ENCODE peak calls at places on chromosome 2, in eight cellular contexts. One of them, this sample, is unnamed.

GRCh38 chr2:229873123-229873581 is 48.7 kb downstream of the TRIP12 start:
- DNase-seq in HT-29: no peak
- DNase-seq in GM13977: no peak
- DNase-seq in mesothelial cell of epicardium: no peak
- DNase-seq in stimulated activated CD4-positive, alpha-beta T cell treated with anti-CD3 and anti-CD28 coated beads, Interleukin-15, amount 100 ng/mL, for 24 hours: no peak
- DNase-seq in NCI-H2171 treated with DMSO at 0.1 percent for 48 hours: no peak
- DNase-seq in NCI-H748 treated with DMSO at 0.1 percent for 48 hours: no peak
- DNase-seq in lower leg skin: no peak
- DNase-seq in this sample: no peak

GRCh38 chr2:72927619-72928537 is 10.6 kb downstream of the EMX1 start:
- DNase-seq in GM13977: no peak
- DNase-seq in stimulated activated CD4-positive, alpha-beta T cell treated with anti-CD3 and anti-CD28 coated beads, Interleukin-15, amount 100 ng/mL, for 24 hours: no peak
- DNase-seq in mesothelial cell of epicardium: no peak
- DNase-seq in NCI-H2171 treated with DMSO at 0.1 percent for 48 hours: no peak
- DNase-seq in NCI-H748 treated with DMSO at 0.1 percent for 48 hours: no peak
- DNase-seq in HT-29: no peak
- DNase-seq in lower leg skin: peak
- DNase-seq in this sample: no peak

GRCh38 chr2:239952665-239953417 is 72.3 kb downstream of the NDUFA10 start:
- DNase-seq in lower leg skin: no peak
- DNase-seq in GM13977: no peak
- DNase-seq in mesothelial cell of epicardium: no peak
- DNase-seq in stimulated activated CD4-positive, alpha-beta T cell treated with anti-CD3 and anti-CD28 coated beads, Interleukin-15, amount 100 ng/mL, for 24 hours: no peak
- DNase-seq in HT-29: no peak
- DNase-seq in NCI-H748 treated with DMSO at 0.1 percent for 48 hours: no peak
- DNase-seq in NCI-H2171 treated with DMSO at 0.1 percent for 48 hours: no peak
- DNase-seq in this sample: no peak

GRCh38 chr2:46073540-46074018 is 223.6 kb upstream of the EPAS1 start:
- DNase-seq in GM13977: no peak
- DNase-seq in NCI-H2171 treated with DMSO at 0.1 percent for 48 hours: peak
- DNase-seq in HT-29: peak
- DNase-seq in mesothelial cell of epicardium: no peak
- DNase-seq in stimulated activated CD4-positive, alpha-beta T cell treated with anti-CD3 and anti-CD28 coated beads, Interleukin-15, amount 100 ng/mL, for 24 hours: no peak
- DNase-seq in lower leg skin: no peak
- DNase-seq in NCI-H748 treated with DMSO at 0.1 percent for 48 hours: no peak
- DNase-seq in this sample: peak

GRCh38 chr2:96415684-96416083 is 80.1 kb downstream of the NCAPH start:
- DNase-seq in NCI-H748 treated with DMSO at 0.1 percent for 48 hours: no peak
- DNase-seq in stimulated activated CD4-positive, alpha-beta T cell treated with anti-CD3 and anti-CD28 coated beads, Interleukin-15, amount 100 ng/mL, for 24 hours: no peak
- DNase-seq in NCI-H2171 treated with DMSO at 0.1 percent for 48 hours: no peak
- DNase-seq in lower leg skin: no peak
- DNase-seq in HT-29: no peak
- DNase-seq in mesothelial cell of epicardium: no peak
- DNase-seq in GM13977: no peak
- DNase-seq in this sample: no peak

GRCh38 chr2:64273524-64274398 is 129.5 kb upstream of the PELI1 start:
- DNase-seq in mesothelial cell of epicardium: no peak
- DNase-seq in NCI-H748 treated with DMSO at 0.1 percent for 48 hours: no peak
- DNase-seq in lower leg skin: peak
- DNase-seq in GM13977: no peak
- DNase-seq in NCI-H2171 treated with DMSO at 0.1 percent for 48 hours: no peak
- DNase-seq in stimulated activated CD4-positive, alpha-beta T cell treated with anti-CD3 and anti-CD28 coated beads, Interleukin-15, amount 100 ng/mL, for 24 hours: no peak
- DNase-seq in HT-29: peak
- DNase-seq in this sample: peak

GRCh38 chr2:43605851-43606250 is 10.0 kb upstream of the THADA start:
- DNase-seq in stimulated activated CD4-positive, alpha-beta T cell treated with anti-CD3 and anti-CD28 coated beads, Interleukin-15, amount 100 ng/mL, for 24 hours: no peak
- DNase-seq in mesothelial cell of epicardium: no peak
- DNase-seq in lower leg skin: no peak
- DNase-seq in NCI-H748 treated with DMSO at 0.1 percent for 48 hours: no peak
- DNase-seq in NCI-H2171 treated with DMSO at 0.1 percent for 48 hours: peak
- DNase-seq in GM13977: no peak
- DNase-seq in HT-29: no peak
- DNase-seq in this sample: no peak

GRCh38 chr2:179751184-179751809 is 110.1 kb downstream of the ZNF385B start:
- DNase-seq in mesothelial cell of epicardium: no peak
- DNase-seq in NCI-H748 treated with DMSO at 0.1 percent for 48 hours: peak
- DNase-seq in stimulated activated CD4-positive, alpha-beta T cell treated with anti-CD3 and anti-CD28 coated beads, Interleukin-15, amount 100 ng/mL, for 24 hours: no peak
- DNase-seq in lower leg skin: no peak
- DNase-seq in NCI-H2171 treated with DMSO at 0.1 percent for 48 hours: peak
- DNase-seq in GM13977: peak
- DNase-seq in HT-29: peak
- DNase-seq in this sample: peak

GRCh38 chr2:43459455-43459854 is 136.4 kb downstream of the THADA start:
- DNase-seq in lower leg skin: no peak
- DNase-seq in HT-29: no peak
- DNase-seq in stimulated activated CD4-positive, alpha-beta T cell treated with anti-CD3 and anti-CD28 coated beads, Interleukin-15, amount 100 ng/mL, for 24 hours: no peak
- DNase-seq in GM13977: no peak
- DNase-seq in NCI-H2171 treated with DMSO at 0.1 percent for 48 hours: no peak
- DNase-seq in mesothelial cell of epicardium: no peak
- DNase-seq in NCI-H748 treated with DMSO at 0.1 percent for 48 hours: no peak
- DNase-seq in this sample: peak

GRCh38 chr2:206480161-206480560 is 36.8 kb downstream of the ADAM23 start:
- DNase-seq in GM13977: no peak
- DNase-seq in stimulated activated CD4-positive, alpha-beta T cell treated with anti-CD3 and anti-CD28 coated beads, Interleukin-15, amount 100 ng/mL, for 24 hours: no peak
- DNase-seq in mesothelial cell of epicardium: no peak
- DNase-seq in NCI-H2171 treated with DMSO at 0.1 percent for 48 hours: peak
- DNase-seq in HT-29: no peak
- DNase-seq in NCI-H748 treated with DMSO at 0.1 percent for 48 hours: no peak
- DNase-seq in lower leg skin: no peak
- DNase-seq in this sample: no peak

GRCh38 chr2:880201-880970 is 70.3 kb upstream of the SNTG2 start:
- DNase-seq in GM13977: no peak
- DNase-seq in stimulated activated CD4-positive, alpha-beta T cell treated with anti-CD3 and anti-CD28 coated beads, Interleukin-15, amount 100 ng/mL, for 24 hours: no peak
- DNase-seq in HT-29: no peak
- DNase-seq in NCI-H2171 treated with DMSO at 0.1 percent for 48 hours: no peak
- DNase-seq in NCI-H748 treated with DMSO at 0.1 percent for 48 hours: no peak
- DNase-seq in mesothelial cell of epicardium: no peak
- DNase-seq in lower leg skin: peak
- DNase-seq in this sample: no peak

GRCh38 chr2:225434014-225434413 is 34.5 kb downstream of the NYAP2 start:
- DNase-seq in stimulated activated CD4-positive, alpha-beta T cell treated with anti-CD3 and anti-CD28 coated beads, Interleukin-15, amount 100 ng/mL, for 24 hours: no peak
- DNase-seq in lower leg skin: no peak
- DNase-seq in HT-29: no peak
- DNase-seq in NCI-H748 treated with DMSO at 0.1 percent for 48 hours: no peak
- DNase-seq in GM13977: no peak
- DNase-seq in mesothelial cell of epicardium: no peak
- DNase-seq in NCI-H2171 treated with DMSO at 0.1 percent for 48 hours: no peak
- DNase-seq in this sample: no peak

GRCh38 chr2:191501390-191502168 is 176.4 kb upstream of the NABP1 start:
- DNase-seq in stimulated activated CD4-positive, alpha-beta T cell treated with anti-CD3 and anti-CD28 coated beads, Interleukin-15, amount 100 ng/mL, for 24 hours: no peak
- DNase-seq in mesothelial cell of epicardium: no peak
- DNase-seq in lower leg skin: no peak
- DNase-seq in NCI-H748 treated with DMSO at 0.1 percent for 48 hours: peak
- DNase-seq in NCI-H2171 treated with DMSO at 0.1 percent for 48 hours: peak
- DNase-seq in GM13977: no peak
- DNase-seq in HT-29: peak
- DNase-seq in this sample: peak

GRCh38 chr2:97654324-97654723 is 8.5 kb downstream of the COX5B start:
- DNase-seq in GM13977: no peak
- DNase-seq in stimulated activated CD4-positive, alpha-beta T cell treated with anti-CD3 and anti-CD28 coated beads, Interleukin-15, amount 100 ng/mL, for 24 hours: no peak
- DNase-seq in NCI-H748 treated with DMSO at 0.1 percent for 48 hours: no peak
- DNase-seq in mesothelial cell of epicardium: no peak
- DNase-seq in HT-29: no peak
- DNase-seq in NCI-H2171 treated with DMSO at 0.1 percent for 48 hours: no peak
- DNase-seq in lower leg skin: no peak
- DNase-seq in this sample: no peak

GRCh38 chr2:182585430-182585829 is 130.6 kb upstream of the DNAJC10 start:
- DNase-seq in NCI-H2171 treated with DMSO at 0.1 percent for 48 hours: no peak
- DNase-seq in mesothelial cell of epicardium: no peak
- DNase-seq in NCI-H748 treated with DMSO at 0.1 percent for 48 hours: no peak
- DNase-seq in GM13977: no peak
- DNase-seq in HT-29: no peak
- DNase-seq in stimulated activated CD4-positive, alpha-beta T cell treated with anti-CD3 and anti-CD28 coated beads, Interleukin-15, amount 100 ng/mL, for 24 hours: no peak
- DNase-seq in lower leg skin: no peak
- DNase-seq in this sample: no peak

GRCh38 chr2:173346035-173346434 is 8.6 kb upstream of the CDCA7 start:
- DNase-seq in stimulated activated CD4-positive, alpha-beta T cell treated with anti-CD3 and anti-CD28 coated beads, Interleukin-15, amount 100 ng/mL, for 24 hours: no peak
- DNase-seq in GM13977: no peak
- DNase-seq in lower leg skin: no peak
- DNase-seq in NCI-H2171 treated with DMSO at 0.1 percent for 48 hours: no peak
- DNase-seq in HT-29: no peak
- DNase-seq in NCI-H748 treated with DMSO at 0.1 percent for 48 hours: no peak
- DNase-seq in mesothelial cell of epicardium: no peak
- DNase-seq in this sample: no peak

This sample was measured in GM03348.